ENCODE peak calls at places on chromosomes 12 and 14, in four cellular contexts. Z is brain microvascular endothelial cell, L is left ventricle myocardium inferior, I is right lobe of liver. C is an unnamed sample.

GRCh38 chr12:28963554-28963953 is 185.5 kb upstream of the FAR2 start:
- DNase-seq in Z (no peak), L (no peak), I (no peak), C (no peak)

GRCh38 chr12:265096-265495 is 2.5 kb upstream of the SLC6A13 start:
- DNase-seq in Z (no peak), L (no peak), I (no peak), C (no peak)

GRCh38 chr14:86672071-86672470 is 1142.1 kb downstream of the FLRT2 start:
- DNase-seq in Z (no peak), L (no peak), I (no peak), C (no peak)

GRCh38 chr14:32134448-32135070 is 57.5 kb downstream of the ARHGAP5 start:
- DNase-seq in Z (peak; percentile 29), L (no peak), I (no peak), C (no peak)

GRCh38 chr14:51867753-51868152 is 7.3 kb downstream of the GNG2 start:
- DNase-seq in Z (no peak), L (no peak), I (no peak), C (no peak)

GRCh38 chr14:81366259-81366658 is 33.9 kb downstream of the STON2 start:
- DNase-seq in Z (no peak), L (no peak), I (no peak), C (no peak)

GRCh38 chr12:6757028-6757689 is 4.2 kb upstream of the MLF2 start:
- DNase-seq in Z (no peak), L (no peak), I (no peak), C (no peak)

GRCh38 chr12:6883683-6884082 is 10.6 kb upstream of the SPSB2 start:
- DNase-seq in Z (no peak), L (no peak), I (no peak), C (no peak)

GRCh38 chr12:33669349-33669748 is 229.7 kb upstream of the SYT10 start:
- DNase-seq in Z (no peak), L (no peak), I (no peak), C (no peak)

GRCh38 chr14:102949062-102949800 is 26.8 kb downstream of the AMN start:
- DNase-seq in Z (peak; percentile 22), L (no peak), I (no peak), C (peak; percentile 50)

GRCh38 chr12:126286203-126286602 is 1221.0 kb downstream of the AACS start:
- DNase-seq in Z (no peak), L (no peak), I (no peak), C (no peak)

GRCh38 chr14:23173039-23173438 is 10.4 kb downstream of the SLC7A8 start:
- DNase-seq in Z (no peak), L (no peak), I (no peak), C (no peak)

GRCh38 chr12:90188857-90189256 is 480.2 kb upstream of the ATP2B1 start:
- DNase-seq in Z (no peak), L (no peak), I (no peak), C (no peak)

GRCh38 chr12:98002887-98003493 is 512.4 kb upstream of the TMPO start:
- DNase-seq in Z (peak; percentile 13), L (no peak), I (no peak), C (no peak)

GRCh38 chr12:49945394-49946080 is 5.0 kb upstream of the AQP2 start:
- DNase-seq in Z (peak; percentile 81), L (peak; percentile 85), I (peak; percentile 85), C (peak; percentile 91)

GRCh38 chr14:21917699-21918436 is 244.2 kb upstream of the OR4E1 start:
- DNase-seq in Z (peak; percentile 65), L (no peak), I (no peak), C (no peak)

GRCh38 chr12:84305144-84305543 is 607.5 kb downstream of the SLC6A15 start:
- DNase-seq in Z (no peak), L (no peak), I (no peak), C (no peak)

GRCh38 chr12:50053583-50053982 is 3.8 kb upstream of the ASIC1 start:
- DNase-seq in Z (no peak), L (no peak), I (no peak), C (no peak)

GRCh38 chr12:10331642-10332239 is 24.1 kb downstream of the KLRD1 start:
- DNase-seq in Z (peak; percentile 41), L (no peak), I (no peak), C (no peak)

GRCh38 chr12:14886271-14886670 is 617 bp upstream of the MGP start:
- DNase-seq in Z (no peak), L (no peak), I (no peak), C (no peak)

GRCh38 chr12:14883663-14884062 is 2.0 kb downstream of the MGP start:
- DNase-seq in Z (no peak), L (no peak), I (no peak), C (no peak)

GRCh38 chr12:14885718-14886201 is at the start of gene MGP:
- DNase-seq in Z (peak; percentile 17), L (no peak), I (no peak), C (no peak)

GRCh38 chr12:14880890-14881453 is 4.7 kb downstream of the MGP start:
- DNase-seq in Z (no peak), L (no peak), I (no peak), C (no peak)

GRCh38 chr12:14884458-14884878 is 1.2 kb downstream of the MGP start:
- DNase-seq in Z (peak; percentile 91), L (peak; percentile 83), I (peak; percentile 81), C (peak; percentile 90)
- H3K4me3 ChIP-seq in Z (no peak overlapping the region), L (peak overlapping the region; percentile 62), I (no peak overlapping the region), C (peak overlapping the region; percentile 40)

DNA sequence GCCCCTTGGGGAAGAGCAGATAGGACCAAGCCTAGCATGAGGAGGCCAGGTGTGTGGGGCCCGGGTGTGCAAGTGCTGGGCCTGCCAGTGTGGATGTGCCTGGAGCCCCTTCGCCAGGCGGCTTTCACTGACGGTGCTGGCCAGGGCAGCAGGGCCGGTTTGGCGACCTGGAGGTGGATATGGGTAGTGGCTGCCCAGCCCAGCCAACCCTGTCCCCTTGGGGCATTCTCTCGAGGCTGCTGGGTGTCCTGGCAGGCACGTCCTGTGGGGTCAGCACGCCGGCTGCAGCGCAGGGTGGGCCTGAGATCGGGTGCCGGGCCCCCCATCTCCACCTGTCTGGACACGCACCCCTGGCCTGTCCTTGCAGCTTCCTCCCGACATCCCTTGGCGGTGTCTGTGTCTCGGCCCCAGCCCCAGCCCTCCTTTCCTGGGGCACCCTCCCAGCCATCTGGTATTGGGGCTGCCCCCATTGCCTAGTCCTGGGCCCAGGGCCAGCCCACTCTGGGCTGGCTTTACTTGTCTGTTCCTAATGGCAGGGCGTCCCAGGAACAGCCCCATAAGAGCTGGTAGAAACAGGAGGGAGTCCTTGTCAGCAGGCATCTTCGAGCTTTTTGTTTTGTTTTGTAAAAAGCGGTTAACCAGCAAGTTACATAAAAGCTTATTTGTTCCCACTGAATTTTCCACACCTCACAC is 7.2 kb upstream of the CRIP2 start:
- DNase-seq in Z (no peak), L (no peak), I (no peak), C (no peak)
- H3K36me3 ChIP-seq in Z (peaks cover 46% of the 10 kb centered on the region), L (peaks cover 37% of the 10 kb centered on the region), I (no peaks in the 10 kb centered on the region), C (peaks cover 64% of the 10 kb centered on the region)

GRCh38 chr14:37171678-37172023 is 755 bp downstream of the SLC25A21 start:
- DNase-seq in Z (no peak), L (no peak), I (no peak), C (no peak)
- H3K4me3 ChIP-seq in Z (peak overlapping the region; percentile 67), L (peak overlapping the region; percentile 86), I (peak overlapping the region; percentile 76), C (peak overlapping the region; percentile 63)

DNA sequence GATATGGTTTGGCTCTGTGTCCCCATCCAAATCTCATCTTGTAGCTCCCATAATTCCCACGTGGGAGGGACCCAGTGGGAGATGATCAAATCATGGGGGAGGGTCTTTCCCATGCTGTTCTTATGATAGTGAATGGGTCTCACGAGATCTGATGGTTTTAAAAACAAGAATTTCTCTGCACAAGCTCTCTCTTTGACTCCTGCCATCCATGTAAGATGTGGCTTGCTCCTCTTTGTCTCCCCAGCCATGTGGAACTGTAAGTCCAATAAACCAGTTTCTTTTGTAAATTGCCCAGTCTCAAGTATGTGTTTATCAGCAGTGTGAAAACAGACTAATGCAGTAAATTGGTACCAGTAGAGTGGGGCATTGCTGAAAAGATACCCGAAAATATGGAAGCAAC is 146.2 kb downstream of the DPF3 start:
- DNase-seq in Z (no peak), L (no peak), I (no peak), C (no peak)
- H3K36me3 ChIP-seq in Z (peaks cover 8% of the 10 kb centered on the region), L (peaks cover 12% of the 10 kb centered on the region), I (no peaks in the 10 kb centered on the region), C (no peaks in the 10 kb centered on the region)

GRCh38 chr14:104650057-104650980 is 39.1 kb upstream of the INF2 start:
- DNase-seq in Z (peak; percentile 11), L (peak; percentile 70), I (peak; percentile 63), C (no peak)
- H3K4me3 ChIP-seq in Z (peak overlapping the region; percentile 58), L (peak overlapping the region; percentile 66), I (no peak overlapping the region), C (peak overlapping the region; percentile 42)

DNA sequence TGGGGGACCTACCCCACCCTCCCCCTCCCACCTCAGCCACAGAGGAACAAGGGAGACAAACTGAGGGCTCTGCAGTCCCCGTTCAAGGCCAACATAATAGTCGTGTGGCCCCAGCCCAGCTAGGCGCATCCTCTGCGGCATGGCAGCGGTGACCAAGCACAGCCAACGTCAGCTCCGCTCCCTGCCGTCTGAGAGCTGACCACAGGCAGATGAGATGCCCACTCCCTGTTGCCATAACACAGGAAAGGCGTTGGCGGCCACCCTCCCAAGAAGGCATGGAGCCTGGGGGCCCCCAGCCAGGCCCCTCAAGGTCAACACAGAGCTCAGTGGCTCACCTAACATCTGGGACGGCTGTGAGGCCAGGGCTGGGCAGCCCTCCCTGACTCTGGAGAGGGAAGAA is 32.6 kb upstream of the UBC start:
- DNase-seq in Z (no peak), L (no peak), I (no peak), C (no peak)
- H3K36me3 ChIP-seq in Z (peaks cover 25% of the 10 kb centered on the region), L (peaks cover 49% of the 10 kb centered on the region), I (peaks cover 5% of the 10 kb centered on the region), C (peaks cover 70% of the 10 kb centered on the region)

GRCh38 chr12:12871587-12872138 is 19.7 kb upstream of the GPRC5A start:
- DNase-seq in Z (no peak), L (no peak), I (no peak), C (no peak)

GRCh38 chr12:12870454-12870853 is 20.9 kb upstream of the GPRC5A start:
- DNase-seq in Z (peak; percentile 98), L (no peak), I (no peak), C (no peak)

GRCh38 chr12:12874014-12874413 is 17.3 kb upstream of the GPRC5A start:
- DNase-seq in Z (no peak), L (no peak), I (no peak), C (no peak)

GRCh38 chr12:12872139-12872933 is 19.0 kb upstream of the GPRC5A start:
- DNase-seq in Z (peak; percentile 83), L (no peak), I (no peak), C (no peak)

DNA sequence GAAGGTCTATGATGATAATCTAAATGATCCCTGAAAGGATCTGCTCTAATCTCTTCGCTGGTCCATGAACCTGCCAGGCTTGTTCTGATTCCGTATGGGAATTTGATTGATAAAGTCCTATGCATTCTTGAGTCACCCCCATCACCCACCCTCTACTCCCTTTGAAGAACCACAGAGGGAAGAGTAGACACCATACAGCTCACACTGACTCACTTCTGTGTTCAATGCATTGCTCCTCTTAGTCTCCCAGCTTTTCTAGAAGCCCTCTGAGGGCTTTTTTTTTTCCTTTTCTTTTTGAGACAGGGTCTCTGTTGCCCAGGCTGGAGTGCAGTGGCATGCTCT is 18.5 kb upstream of the GPRC5A start:
- DNase-seq in Z (peak; percentile 70), L (no peak), I (no peak), C (no peak)
- H3K4me3 ChIP-seq in Z (no peak overlapping the region), L (no peak overlapping the region), I (no peak overlapping the region), C (no peak overlapping the region)